ENCODE peak calls at places on chromosomes 3 and 15, in ten cellular contexts. F, A, N, U, V, Z, O, J, Y and P are unnamed samples.

GRCh38 chr3:44104668-44105321 is 136.9 kb upstream of the TOPAZ1 start:
- DNase-seq in A (no peak), V (peak; percentile 81), J (no peak), F (peak; percentile 82), Y (peak; percentile 76), U (no peak), N (no peak), Z (peak; percentile 5), O (peak; percentile 95), P (peak; percentile 55)

GRCh38 chr3:43153189-43154083 is 47.6 kb upstream of the POMGNT2 start:
- DNase-seq in O (no peak), F (peak; percentile 95), V (no peak), Y (no peak), Z (peak; percentile 74), U (peak; percentile 84), N (no peak), A (peak; percentile 50), J (no peak), P (no peak)

GRCh38 chr15:64249406-64249805 is 86.6 kb upstream of the PPIB start:
- DNase-seq in A (no peak), F (no peak), N (no peak), U (no peak), V (no peak), Z (no peak), J (no peak), Y (no peak), O (peak; percentile 58), P (no peak)

GRCh38 chr3:52044869-52045616 is 11.3 kb downstream of the DUSP7 start:
- DNase-seq in U (no peak), O (no peak), J (no peak), V (no peak), Y (no peak), Z (no peak), F (no peak), A (no peak), N (no peak), P (no peak)

GRCh38 chr3:56795807-56796185 is 6.0 kb downstream of the ARHGEF3 start:
- DNase-seq in U (no peak), N (no peak), Z (no peak), A (no peak), Y (no peak), J (no peak), V (no peak), O (no peak), F (no peak), P (no peak)

GRCh38 chr3:195394700-195395099 is 48.1 kb downstream of the ACAP2 start:
- DNase-seq in A (no peak), V (no peak), F (peak; percentile 35), O (no peak), U (peak; percentile 8), N (no peak), Y (no peak), Z (no peak), J (no peak), P (no peak)

GRCh38 chr3:1987983-1988382 is 110.7 kb upstream of the CNTN4 start:
- DNase-seq in J (peak; percentile 49), F (no peak), U (peak; percentile 1), V (no peak), N (no peak), Z (no peak), Y (no peak), O (no peak), A (no peak), P (no peak)

GRCh38 chr15:31486506-31486905 is 159.9 kb downstream of the KLF13 start:
- DNase-seq in Y (no peak), U (no peak), F (no peak), N (no peak), A (no peak), O (no peak), V (no peak), J (no peak), Z (no peak), P (no peak)

GRCh38 chr3:119191800-119192199 is 18.4 kb downstream of the UPK1B start:
- DNase-seq in V (no peak), Z (no peak), O (peak; percentile 24), U (no peak), F (no peak), J (no peak), A (no peak), N (no peak), Y (no peak), P (no peak)

GRCh38 chr15:71599404-71600225 is 210.7 kb upstream of the NR2E3 start:
- DNase-seq in N (no peak), Z (peak; percentile 21), Y (peak; percentile 34), A (peak; percentile 30), J (no peak), O (no peak), F (no peak), V (no peak), U (no peak), P (no peak)

GRCh38 chr15:79874242-79874641 is 22.6 kb downstream of the MTHFS start:
- DNase-seq in J (no peak), Z (no peak), U (no peak), V (no peak), A (no peak), Y (no peak), F (no peak), O (peak; percentile 79), N (no peak), P (no peak)

GRCh38 chr3:33940149-33940548 is 141.7 kb downstream of the PDCD6IP start:
- DNase-seq in V (no peak), J (no peak), Z (no peak), U (no peak), N (no peak), F (peak; percentile 25), A (no peak), O (peak; percentile 68), Y (no peak), P (no peak)

GRCh38 chr3:50156549-50156948 is 1.4 kb downstream of the SEMA3F start:
- DNase-seq in Y (no peak), V (no peak), Z (no peak), J (no peak), A (no peak), U (no peak), F (no peak), O (no peak), N (no peak), P (no peak)
- H3K4me3 ChIP-seq in Y (peak overlapping the region; percentile 73), V (no peak overlapping the region), Z (peak overlapping the region; percentile 47), J (peak overlapping the region; percentile 77), A (peak overlapping the region; percentile 58), U (peak overlapping the region; percentile 44), F (peak overlapping the region; percentile 51), O (peak overlapping the region; percentile 71), N (peak overlapping the region; percentile 75), P (no peak overlapping the region)

DNA sequence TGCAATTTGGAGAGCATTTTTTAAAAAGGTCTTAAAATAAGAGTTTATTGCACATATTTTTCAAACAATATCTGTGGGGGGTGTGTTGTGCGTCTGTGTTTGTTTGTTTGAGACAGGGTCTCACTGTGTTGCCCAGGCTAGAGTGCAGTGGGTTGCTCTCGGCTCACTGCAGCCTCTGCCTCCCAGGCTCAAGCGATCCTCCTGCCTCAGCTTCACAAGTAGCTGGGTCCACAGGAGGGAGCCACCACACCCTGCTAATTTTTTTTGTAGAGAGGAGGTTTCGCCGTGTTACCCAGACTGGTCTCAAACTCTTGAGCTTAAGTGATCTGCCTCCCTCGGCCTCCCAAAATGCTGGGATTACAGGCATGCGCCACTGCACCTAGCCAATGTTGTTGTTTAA is 2.7 kb downstream of the MLF1 start:
- DNase-seq in J (no peak), A (no peak), V (no peak), O (no peak), Z (no peak), F (peak; percentile 19), U (no peak), Y (no peak), N (no peak), P (no peak)
- TF ChIP-seq CTCF in J (no peak), A (no peak), V (no peak), O (no peak), Z (no peak), F (no peak), U (no peak), Y (peak; percentile 9), N (no peak), P (no peak)

GRCh38 chr3:147945968-147946519 is 536.9 kb downstream of the ZIC1 start:
- DNase-seq in F (peak; percentile 95), J (peak; percentile 68), Y (peak; percentile 86), N (no peak), A (peak; percentile 53), Z (peak; percentile 96), O (peak; percentile 48), U (peak; percentile 93), V (peak; percentile 17), P (no peak)
- H3K4me3 ChIP-seq in F (peak overlapping the region; percentile 35), J (no peak overlapping the region), Y (peak overlapping the region; percentile 60), N (peak overlapping the region; percentile 56), A (peak overlapping the region; percentile 39), Z (no peak overlapping the region), O (peak overlapping the region; percentile 4), U (peak overlapping the region; percentile 27), V (peak overlapping the region; percentile 37), P (no peak overlapping the region)

GRCh38 chr3:110265302-110265701 is 806.3 kb upstream of the NECTIN3 start:
- DNase-seq in N (no peak), O (no peak), Y (no peak), F (no peak), U (no peak), Z (no peak), V (no peak), A (no peak), J (no peak), P (no peak)

GRCh38 chr3:110272525-110272924 is 799.1 kb upstream of the NECTIN3 start:
- DNase-seq in J (no peak), F (no peak), V (no peak), O (no peak), U (no peak), Z (no peak), Y (no peak), A (no peak), N (no peak), P (no peak)

DNA sequence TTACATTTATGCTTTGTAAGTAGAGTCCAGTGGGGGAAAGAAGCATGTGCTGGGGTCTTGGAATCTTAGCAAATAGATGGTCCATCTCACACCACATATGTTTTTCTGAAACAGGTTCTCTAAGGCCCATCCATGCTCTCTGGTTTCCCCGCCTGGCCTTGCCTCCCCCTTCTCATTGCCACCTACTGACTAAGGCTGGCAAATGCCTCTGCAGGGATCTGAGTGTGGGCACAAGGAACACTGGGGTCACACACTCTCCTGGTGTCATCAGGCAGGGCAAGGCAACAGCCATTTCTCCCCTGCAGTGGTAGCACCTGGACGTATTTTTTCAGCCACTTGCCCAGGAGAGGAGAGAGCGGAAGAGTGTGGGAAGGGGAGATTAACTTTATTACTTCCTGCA is 804.3 kb upstream of the NECTIN3 start:
- DNase-seq in U (no peak), Z (no peak), V (no peak), N (no peak), A (no peak), F (no peak), J (no peak), Y (no peak), O (no peak), P (no peak)
- TF ChIP-seq CTCF in U (no peak), Z (no peak), V (no peak), N (no peak), A (no peak), F (no peak), J (no peak), Y (no peak), O (no peak), P (no peak)